ENCODE peak calls at places on chromosomes 16 and 17, in ten cellular contexts. One of them, this sample, is unnamed.

GRCh38 chr17:64707077-64707591 is 45.0 kb upstream of the SMURF2 start:
- DNase-seq in EH: peak; percentile 100
- DNase-seq in skeletal muscle cell: peak; percentile 97
- DNase-seq in heart right ventricle: peak; percentile 93
- DNase-seq in stimulated activated CD4-positive, alpha-beta T cell treated with anti-CD3 and anti-CD28 coated beads, Interleukin-1b, Interleukin-23, amount 100 ng/mL, for 1 hour: no peak
- DNase-seq in Calu3: peak; percentile 78
- DNase-seq in NCI-H1694 treated with DMSO at 0.1 percent for 48 hours: no peak
- DNase-seq in hippocampal formation: no peak
- DNase-seq in mucosa of descending colon: peak; percentile 91
- DNase-seq in stimulated activated naive B cell treated with anti-CD40 and anti-IgM and Interleukin-4, amounts not matched to agents 10 μg/mL and 1 μg/mL and 100 μg/mL, for 72 hours: no peak
- DNase-seq in this sample: peak; percentile 99

GRCh38 chr16:24610421-24610765 is 71.0 kb downstream of the RBBP6 start:
- DNase-seq in stimulated activated CD4-positive, alpha-beta T cell treated with anti-CD3 and anti-CD28 coated beads, Interleukin-1b, Interleukin-23, amount 100 ng/mL, for 1 hour: no peak
- DNase-seq in NCI-H1694 treated with DMSO at 0.1 percent for 48 hours: no peak
- DNase-seq in mucosa of descending colon: peak; percentile 2
- DNase-seq in heart right ventricle: no peak
- DNase-seq in EH: peak; percentile 44
- DNase-seq in Calu3: peak; percentile 32
- DNase-seq in skeletal muscle cell: no peak
- DNase-seq in hippocampal formation: peak; percentile 10
- DNase-seq in stimulated activated naive B cell treated with anti-CD40 and anti-IgM and Interleukin-4, amounts not matched to agents 10 μg/mL and 1 μg/mL and 100 μg/mL, for 72 hours: no peak
- DNase-seq in this sample: peak; percentile 27

GRCh38 chr16:31355701-31356100 is 725 bp downstream of the ITGAX start:
- DNase-seq in skeletal muscle cell: no peak
- DNase-seq in Calu3: no peak
- DNase-seq in hippocampal formation: no peak
- DNase-seq in stimulated activated CD4-positive, alpha-beta T cell treated with anti-CD3 and anti-CD28 coated beads, Interleukin-1b, Interleukin-23, amount 100 ng/mL, for 1 hour: no peak
- DNase-seq in stimulated activated naive B cell treated with anti-CD40 and anti-IgM and Interleukin-4, amounts not matched to agents 10 μg/mL and 1 μg/mL and 100 μg/mL, for 72 hours: no peak
- DNase-seq in heart right ventricle: no peak
- DNase-seq in NCI-H1694 treated with DMSO at 0.1 percent for 48 hours: no peak
- DNase-seq in EH: no peak
- DNase-seq in mucosa of descending colon: no peak
- DNase-seq in this sample: no peak

GRCh38 chr17:65558683-65559311 is 2.7 kb downstream of the AXIN2 start:
- DNase-seq in EH: no peak
- DNase-seq in hippocampal formation: no peak
- DNase-seq in stimulated activated CD4-positive, alpha-beta T cell treated with anti-CD3 and anti-CD28 coated beads, Interleukin-1b, Interleukin-23, amount 100 ng/mL, for 1 hour: no peak
- DNase-seq in heart right ventricle: no peak
- DNase-seq in Calu3: no peak
- DNase-seq in stimulated activated naive B cell treated with anti-CD40 and anti-IgM and Interleukin-4, amounts not matched to agents 10 μg/mL and 1 μg/mL and 100 μg/mL, for 72 hours: no peak
- DNase-seq in mucosa of descending colon: peak; percentile 30
- DNase-seq in skeletal muscle cell: no peak
- DNase-seq in NCI-H1694 treated with DMSO at 0.1 percent for 48 hours: no peak
- DNase-seq in this sample: no peak

GRCh38 chr17:69643686-69644085 is 229.2 kb downstream of the MAP2K6 start:
- DNase-seq in heart right ventricle: peak; percentile 7
- DNase-seq in stimulated activated naive B cell treated with anti-CD40 and anti-IgM and Interleukin-4, amounts not matched to agents 10 μg/mL and 1 μg/mL and 100 μg/mL, for 72 hours: no peak
- DNase-seq in skeletal muscle cell: no peak
- DNase-seq in mucosa of descending colon: no peak
- DNase-seq in hippocampal formation: no peak
- DNase-seq in Calu3: no peak
- DNase-seq in NCI-H1694 treated with DMSO at 0.1 percent for 48 hours: no peak
- DNase-seq in stimulated activated CD4-positive, alpha-beta T cell treated with anti-CD3 and anti-CD28 coated beads, Interleukin-1b, Interleukin-23, amount 100 ng/mL, for 1 hour: no peak
- DNase-seq in EH: no peak
- DNase-seq in this sample: peak; percentile 38

GRCh38 chr16:56793504-56793903 is 63.6 kb downstream of the NUP93 start:
- DNase-seq in mucosa of descending colon: peak; percentile 30
- DNase-seq in stimulated activated CD4-positive, alpha-beta T cell treated with anti-CD3 and anti-CD28 coated beads, Interleukin-1b, Interleukin-23, amount 100 ng/mL, for 1 hour: no peak
- DNase-seq in stimulated activated naive B cell treated with anti-CD40 and anti-IgM and Interleukin-4, amounts not matched to agents 10 μg/mL and 1 μg/mL and 100 μg/mL, for 72 hours: no peak
- DNase-seq in NCI-H1694 treated with DMSO at 0.1 percent for 48 hours: no peak
- DNase-seq in EH: peak; percentile 61
- DNase-seq in heart right ventricle: no peak
- DNase-seq in hippocampal formation: no peak
- DNase-seq in Calu3: no peak
- DNase-seq in skeletal muscle cell: no peak
- DNase-seq in this sample: peak; percentile 33

GRCh38 chr17:72134560-72135399 is 14.0 kb downstream of the SOX9 start:
- DNase-seq in stimulated activated naive B cell treated with anti-CD40 and anti-IgM and Interleukin-4, amounts not matched to agents 10 μg/mL and 1 μg/mL and 100 μg/mL, for 72 hours: no peak
- DNase-seq in stimulated activated CD4-positive, alpha-beta T cell treated with anti-CD3 and anti-CD28 coated beads, Interleukin-1b, Interleukin-23, amount 100 ng/mL, for 1 hour: no peak
- DNase-seq in Calu3: no peak
- DNase-seq in mucosa of descending colon: peak; percentile 30
- DNase-seq in heart right ventricle: no peak
- DNase-seq in EH: peak; percentile 16
- DNase-seq in skeletal muscle cell: no peak
- DNase-seq in hippocampal formation: no peak
- DNase-seq in NCI-H1694 treated with DMSO at 0.1 percent for 48 hours: peak; percentile 72
- DNase-seq in this sample: peak; percentile 57

GRCh38 chr16:53789159-53789558 is 85.2 kb downstream of the FTO start:
- DNase-seq in Calu3: no peak
- DNase-seq in skeletal muscle cell: peak; percentile 89
- DNase-seq in heart right ventricle: no peak
- DNase-seq in stimulated activated CD4-positive, alpha-beta T cell treated with anti-CD3 and anti-CD28 coated beads, Interleukin-1b, Interleukin-23, amount 100 ng/mL, for 1 hour: no peak
- DNase-seq in mucosa of descending colon: no peak
- DNase-seq in EH: peak; percentile 83
- DNase-seq in hippocampal formation: no peak
- DNase-seq in stimulated activated naive B cell treated with anti-CD40 and anti-IgM and Interleukin-4, amounts not matched to agents 10 μg/mL and 1 μg/mL and 100 μg/mL, for 72 hours: no peak
- DNase-seq in NCI-H1694 treated with DMSO at 0.1 percent for 48 hours: no peak
- DNase-seq in this sample: peak; percentile 85

GRCh38 chr17:40872416-40872815 is 5.4 kb upstream of the KRT12 start:
- DNase-seq in hippocampal formation: no peak
- DNase-seq in EH: peak; percentile 50
- DNase-seq in Calu3: no peak
- DNase-seq in stimulated activated naive B cell treated with anti-CD40 and anti-IgM and Interleukin-4, amounts not matched to agents 10 μg/mL and 1 μg/mL and 100 μg/mL, for 72 hours: no peak
- DNase-seq in heart right ventricle: no peak
- DNase-seq in skeletal muscle cell: no peak
- DNase-seq in NCI-H1694 treated with DMSO at 0.1 percent for 48 hours: no peak
- DNase-seq in mucosa of descending colon: no peak
- DNase-seq in stimulated activated CD4-positive, alpha-beta T cell treated with anti-CD3 and anti-CD28 coated beads, Interleukin-1b, Interleukin-23, amount 100 ng/mL, for 1 hour: no peak
- DNase-seq in this sample: no peak